ENCODE peak calls at places on chromosomes 2 and 18, in nine cellular contexts. One of them, this sample, is unnamed.

GRCh38 chr2:234879671-234880455 is 72.0 kb upstream of the SH3BP4 start:
- DNase-seq in stomach: no peak
- DNase-seq in HepG2: peak; percentile 54
- DNase-seq in body of pancreas: peak; percentile 25
- DNase-seq in A549: peak; percentile 31
- DNase-seq in Peyer's patch: no peak
- DNase-seq in heart left ventricle: no peak
- DNase-seq in uterus: no peak
- DNase-seq in tibial nerve: no peak
- DNase-seq in this sample: no peak

GRCh38 chr2:222861411-222862067 is 703 bp downstream of the ACSL3 start:
- DNase-seq in stomach: peak; percentile 34
- DNase-seq in HepG2: no peak
- DNase-seq in body of pancreas: peak; percentile 49
- DNase-seq in A549: no peak
- DNase-seq in Peyer's patch: peak; percentile 61
- DNase-seq in heart left ventricle: peak; percentile 61
- DNase-seq in uterus: peak; percentile 28
- DNase-seq in tibial nerve: no peak
- DNase-seq in this sample: peak; percentile 60

GRCh38 chr18:23943104-23943503 is 71.5 kb upstream of the TTC39C start:
- DNase-seq in stomach: no peak
- DNase-seq in HepG2: no peak
- DNase-seq in body of pancreas: no peak
- DNase-seq in A549: no peak
- DNase-seq in Peyer's patch: no peak
- DNase-seq in heart left ventricle: no peak
- DNase-seq in uterus: no peak
- DNase-seq in tibial nerve: no peak
- DNase-seq in this sample: no peak

GRCh38 chr18:50866765-50867164 is 12.2 kb upstream of the ME2 start:
- DNase-seq in stomach: no peak
- DNase-seq in HepG2: no peak
- DNase-seq in body of pancreas: no peak
- DNase-seq in A549: no peak
- DNase-seq in Peyer's patch: no peak
- DNase-seq in heart left ventricle: no peak
- DNase-seq in uterus: no peak
- DNase-seq in tibial nerve: no peak
- DNase-seq in this sample: no peak

GRCh38 chr2:10658041-10658913 is 31.5 kb downstream of the NOL10 start:
- DNase-seq in stomach: no peak
- DNase-seq in HepG2: no peak
- DNase-seq in body of pancreas: no peak
- DNase-seq in A549: no peak
- DNase-seq in Peyer's patch: no peak
- DNase-seq in heart left ventricle: no peak
- DNase-seq in uterus: no peak
- DNase-seq in tibial nerve: no peak
- DNase-seq in this sample: no peak

GRCh38 chr18:63249781-63250180 is 69.8 kb downstream of the BCL2 start:
- DNase-seq in stomach: no peak
- DNase-seq in HepG2: no peak
- DNase-seq in body of pancreas: no peak
- DNase-seq in A549: no peak
- DNase-seq in Peyer's patch: no peak
- DNase-seq in heart left ventricle: no peak
- DNase-seq in uterus: peak; percentile 50
- DNase-seq in tibial nerve: no peak
- DNase-seq in this sample: no peak

GRCh38 chr2:173814306-173814705 is 150.9 kb downstream of the SP3 start:
- DNase-seq in stomach: no peak
- DNase-seq in HepG2: no peak
- DNase-seq in body of pancreas: no peak
- DNase-seq in A549: no peak
- DNase-seq in Peyer's patch: no peak
- DNase-seq in heart left ventricle: no peak
- DNase-seq in uterus: no peak
- DNase-seq in tibial nerve: no peak
- DNase-seq in this sample: no peak

GRCh38 chr2:212228651-212229253 is 309.9 kb downstream of the ERBB4 start:
- DNase-seq in stomach: no peak
- DNase-seq in HepG2: no peak
- DNase-seq in body of pancreas: no peak
- DNase-seq in A549: no peak
- DNase-seq in Peyer's patch: no peak
- DNase-seq in heart left ventricle: no peak
- DNase-seq in uterus: no peak
- DNase-seq in tibial nerve: no peak
- DNase-seq in this sample: no peak

GRCh38 chr2:23269747-23270146 is 115.2 kb upstream of the KLHL29 start:
- DNase-seq in stomach: no peak
- DNase-seq in HepG2: no peak
- DNase-seq in body of pancreas: no peak
- DNase-seq in A549: no peak
- DNase-seq in Peyer's patch: no peak
- DNase-seq in heart left ventricle: no peak
- DNase-seq in uterus: no peak
- DNase-seq in tibial nerve: no peak
- DNase-seq in this sample: no peak

GRCh38 chr18:616380-616995 is 19.7 kb downstream of the CLUL1 start:
- DNase-seq in stomach: no peak
- DNase-seq in HepG2: peak; percentile 35
- DNase-seq in body of pancreas: peak; percentile 13
- DNase-seq in A549: peak; percentile 36
- DNase-seq in Peyer's patch: no peak
- DNase-seq in heart left ventricle: no peak
- DNase-seq in uterus: no peak
- DNase-seq in tibial nerve: no peak
- DNase-seq in this sample: no peak

GRCh38 chr18:69992776-69993175 is 45.1 kb upstream of the CD226 start:
- DNase-seq in stomach: no peak
- DNase-seq in HepG2: no peak
- DNase-seq in body of pancreas: no peak
- DNase-seq in A549: no peak
- DNase-seq in Peyer's patch: no peak
- DNase-seq in heart left ventricle: no peak
- DNase-seq in uterus: no peak
- DNase-seq in tibial nerve: no peak
- DNase-seq in this sample: no peak

GRCh38 chr2:204670124-204670523 is 124.8 kb downstream of the PARD3B start:
- DNase-seq in stomach: peak; percentile 44
- DNase-seq in HepG2: peak; percentile 68
- DNase-seq in body of pancreas: peak; percentile 67
- DNase-seq in A549: no peak
- DNase-seq in Peyer's patch: no peak
- DNase-seq in heart left ventricle: no peak
- DNase-seq in uterus: no peak
- DNase-seq in tibial nerve: no peak
- DNase-seq in this sample: no peak

GRCh38 chr2:195649629-195650190 is 7.3 kb upstream of the SLC39A10 start:
- DNase-seq in stomach: no peak
- DNase-seq in HepG2: no peak
- DNase-seq in body of pancreas: no peak
- DNase-seq in A549: no peak
- DNase-seq in Peyer's patch: no peak
- DNase-seq in heart left ventricle: no peak
- DNase-seq in uterus: no peak
- DNase-seq in tibial nerve: no peak
- DNase-seq in this sample: no peak

GRCh38 chr2:126664234-126664633 is 8.3 kb downstream of the GYPC start:
- DNase-seq in stomach: no peak
- DNase-seq in HepG2: no peak
- DNase-seq in body of pancreas: no peak
- DNase-seq in A549: no peak
- DNase-seq in Peyer's patch: no peak
- DNase-seq in heart left ventricle: no peak
- DNase-seq in uterus: no peak
- DNase-seq in tibial nerve: no peak
- DNase-seq in this sample: no peak

GRCh38 chr2:178908810-178909209 is 101.6 kb upstream of the TTN start:
- DNase-seq in stomach: no peak
- DNase-seq in HepG2: no peak
- DNase-seq in body of pancreas: no peak
- DNase-seq in A549: no peak
- DNase-seq in Peyer's patch: no peak
- DNase-seq in heart left ventricle: no peak
- DNase-seq in uterus: no peak
- DNase-seq in tibial nerve: no peak
- DNase-seq in this sample: no peak

GRCh38 chr18:78903436-78904178 is 76.0 kb upstream of the SALL3 start:
- DNase-seq in stomach: no peak
- DNase-seq in HepG2: no peak
- DNase-seq in body of pancreas: no peak
- DNase-seq in A549: no peak
- DNase-seq in Peyer's patch: no peak
- DNase-seq in heart left ventricle: no peak
- DNase-seq in uterus: no peak
- DNase-seq in tibial nerve: no peak
- DNase-seq in this sample: no peak

GRCh38 chr2:18161681-18162080 is 283.2 kb downstream of the KCNS3 start:
- DNase-seq in stomach: no peak
- DNase-seq in HepG2: no peak
- DNase-seq in body of pancreas: no peak
- DNase-seq in A549: no peak
- DNase-seq in Peyer's patch: no peak
- DNase-seq in heart left ventricle: no peak
- DNase-seq in uterus: no peak
- DNase-seq in tibial nerve: no peak
- DNase-seq in this sample: no peak

GRCh38 chr18:56560992-56561391 is 77.4 kb downstream of the TXNL1 start:
- DNase-seq in stomach: no peak
- DNase-seq in HepG2: no peak
- DNase-seq in body of pancreas: no peak
- DNase-seq in A549: no peak
- DNase-seq in Peyer's patch: no peak
- DNase-seq in heart left ventricle: no peak
- DNase-seq in uterus: no peak
- DNase-seq in tibial nerve: no peak
- DNase-seq in this sample: no peak

GRCh38 chr2:159091981-159092380 is 123.5 kb downstream of the TANC1 start:
- DNase-seq in stomach: no peak
- DNase-seq in HepG2: no peak
- DNase-seq in body of pancreas: no peak
- DNase-seq in A549: no peak
- DNase-seq in Peyer's patch: peak; percentile 57
- DNase-seq in heart left ventricle: no peak
- DNase-seq in uterus: no peak
- DNase-seq in tibial nerve: no peak
- DNase-seq in this sample: no peak

GRCh38 chr2:3742743-3743142 is 39.4 kb downstream of the DCDC2C start:
- DNase-seq in stomach: no peak
- DNase-seq in HepG2: no peak
- DNase-seq in body of pancreas: no peak
- DNase-seq in A549: no peak
- DNase-seq in Peyer's patch: no peak
- DNase-seq in heart left ventricle: no peak
- DNase-seq in uterus: no peak
- DNase-seq in tibial nerve: no peak
- DNase-seq in this sample: no peak

GRCh38 chr18:36630917-36631316 is 197.9 kb downstream of the TPGS2 start:
- DNase-seq in stomach: no peak
- DNase-seq in HepG2: no peak
- DNase-seq in body of pancreas: no peak
- DNase-seq in A549: no peak
- DNase-seq in Peyer's patch: no peak
- DNase-seq in heart left ventricle: peak; percentile 55
- DNase-seq in uterus: no peak
- DNase-seq in tibial nerve: no peak
- DNase-seq in this sample: no peak

DNA sequence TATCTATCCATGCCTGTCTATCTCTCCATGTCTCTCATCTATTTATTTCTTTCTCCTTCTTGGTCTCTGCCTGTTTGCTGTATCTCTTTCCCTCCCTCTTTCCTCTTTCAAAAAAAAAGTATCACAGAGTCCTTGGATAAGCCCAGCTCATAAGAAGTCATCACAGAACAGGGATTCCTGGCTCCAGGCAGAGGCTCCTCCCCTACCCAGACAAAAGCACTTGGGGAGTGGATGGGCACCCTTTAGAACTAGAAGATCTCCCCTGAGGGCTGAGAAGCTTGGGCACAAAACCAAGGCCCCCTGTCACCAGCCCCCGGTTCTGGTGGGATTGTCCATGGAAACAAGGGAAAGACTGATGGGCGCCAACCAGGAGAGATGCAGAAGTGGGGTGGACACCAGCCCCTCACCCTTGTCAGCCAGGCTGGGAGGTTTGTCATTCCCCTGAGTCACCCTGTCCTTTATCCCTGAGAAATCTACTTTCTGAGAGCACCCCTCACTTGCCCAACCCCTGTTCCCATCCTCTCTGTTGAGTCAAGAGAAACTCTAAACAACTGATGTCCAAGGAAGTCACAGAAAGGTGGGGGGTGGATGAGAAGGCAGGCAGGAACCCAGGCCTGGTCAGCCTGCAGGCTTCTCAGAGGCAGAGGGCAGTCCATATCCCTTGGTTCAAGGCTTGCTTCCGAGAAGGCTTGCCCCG is 127.1 kb downstream of the TNS1 start:
- DNase-seq in stomach: no peak
- DNase-seq in HepG2: no peak
- DNase-seq in body of pancreas: no peak
- DNase-seq in A549: no peak
- DNase-seq in Peyer's patch: no peak
- DNase-seq in heart left ventricle: no peak
- DNase-seq in uterus: no peak
- DNase-seq in tibial nerve: no peak
- DNase-seq in this sample: no peak
- H3K27ac ChIP-seq in stomach: peak overlapping the region; percentile 48
- H3K27ac ChIP-seq in HepG2: no peak overlapping the region
- H3K27ac ChIP-seq in body of pancreas: no peak overlapping the region
- H3K27ac ChIP-seq in A549: no peak overlapping the region
- H3K27ac ChIP-seq in Peyer's patch: no peak overlapping the region
- H3K27ac ChIP-seq in heart left ventricle: peak overlapping the region; percentile 9
- H3K27ac ChIP-seq in uterus: peak overlapping the region; percentile 14
- H3K27ac ChIP-seq in tibial nerve: peak overlapping the region; percentile 15
- H3K27ac ChIP-seq in this sample: no peak overlapping the region

GRCh38 chr2:47076126-47076506 is 79.0 kb downstream of the STPG4 start:
- DNase-seq in stomach: no peak
- DNase-seq in HepG2: no peak
- DNase-seq in body of pancreas: no peak
- DNase-seq in A549: no peak
- DNase-seq in Peyer's patch: no peak
- DNase-seq in heart left ventricle: no peak
- DNase-seq in uterus: no peak
- DNase-seq in tibial nerve: no peak
- DNase-seq in this sample: no peak
- H3K4me1 ChIP-seq in stomach: peaks cover 70% of the 10 kb centered on the region
- H3K4me1 ChIP-seq in HepG2: peaks cover 87% of the 10 kb centered on the region
- H3K4me1 ChIP-seq in body of pancreas: peaks cover 38% of the 10 kb centered on the region
- H3K4me1 ChIP-seq in A549: peaks cover 76% of the 10 kb centered on the region
- H3K4me1 ChIP-seq in Peyer's patch: peaks cover 7% of the 10 kb centered on the region
- H3K4me1 ChIP-seq in heart left ventricle: peaks cover 86% of the 10 kb centered on the region
- H3K4me1 ChIP-seq in uterus: peaks cover 37% of the 10 kb centered on the region
- H3K4me1 ChIP-seq in tibial nerve: peaks cover 15% of the 10 kb centered on the region
- H3K4me1 ChIP-seq in this sample: no peaks in the 10 kb centered on the region

GRCh38 chr18:31469629-31470028 is 22.1 kb downstream of the DSG3 start:
- DNase-seq in stomach: no peak
- DNase-seq in HepG2: no peak
- DNase-seq in body of pancreas: no peak
- DNase-seq in A549: no peak
- DNase-seq in Peyer's patch: no peak
- DNase-seq in heart left ventricle: no peak
- DNase-seq in uterus: no peak
- DNase-seq in tibial nerve: no peak
- DNase-seq in this sample: no peak
- TF ChIP-seq POLR2A in stomach: no peak
- TF ChIP-seq POLR2A in HepG2: no peak
- TF ChIP-seq POLR2A in body of pancreas: no peak
- TF ChIP-seq POLR2A in A549: no peak
- TF ChIP-seq POLR2A in Peyer's patch: no peak
- TF ChIP-seq POLR2A in heart left ventricle: no peak
- TF ChIP-seq POLR2A in uterus: no peak
- TF ChIP-seq POLR2A in tibial nerve: no peak
- TF ChIP-seq POLR2A in this sample: no peak

GRCh38 chr2:230735884-230736283 is 23.2 kb downstream of the CAB39 start:
- DNase-seq in stomach: no peak
- DNase-seq in HepG2: no peak
- DNase-seq in body of pancreas: no peak
- DNase-seq in A549: no peak
- DNase-seq in Peyer's patch: no peak
- DNase-seq in heart left ventricle: no peak
- DNase-seq in uterus: no peak
- DNase-seq in tibial nerve: no peak
- DNase-seq in this sample: no peak
- H3K27ac ChIP-seq in stomach: no peak overlapping the region
- H3K27ac ChIP-seq in HepG2: no peak overlapping the region
- H3K27ac ChIP-seq in body of pancreas: no peak overlapping the region
- H3K27ac ChIP-seq in A549: no peak overlapping the region
- H3K27ac ChIP-seq in Peyer's patch: no peak overlapping the region
- H3K27ac ChIP-seq in heart left ventricle: no peak overlapping the region
- H3K27ac ChIP-seq in uterus: peak overlapping the region; percentile 62
- H3K27ac ChIP-seq in tibial nerve: no peak overlapping the region
- H3K27ac ChIP-seq in this sample: no peak overlapping the region